ENCODE peak calls at places on chromosomes 11 and 22, in five cellular contexts. One of them, this sample, is unnamed.

GRCh38 chr11:128400382-128401203 is 186.8 kb downstream of the ETS1 start:
- DNase-seq in T-helper 2 cell: no peak
- DNase-seq in WERI-Rb-1: no peak
- DNase-seq in Kasumi-1: no peak
- DNase-seq in AML-193: no peak
- DNase-seq in this sample: no peak

GRCh38 chr11:12195773-12196172 is 85.4 kb downstream of the MICAL2 start:
- DNase-seq in T-helper 2 cell: no peak
- DNase-seq in WERI-Rb-1: no peak
- DNase-seq in Kasumi-1: no peak
- DNase-seq in AML-193: no peak
- DNase-seq in this sample: no peak

GRCh38 chr11:67060111-67060522 is 3.5 kb downstream of the RHOD start:
- DNase-seq in T-helper 2 cell: no peak
- DNase-seq in WERI-Rb-1: peak; percentile 57
- DNase-seq in Kasumi-1: no peak
- DNase-seq in AML-193: no peak
- DNase-seq in this sample: no peak

GRCh38 chr22:41052661-41053490 is 39.5 kb upstream of the EP300 start:
- DNase-seq in T-helper 2 cell: no peak
- DNase-seq in WERI-Rb-1: no peak
- DNase-seq in Kasumi-1: no peak
- DNase-seq in AML-193: no peak
- DNase-seq in this sample: no peak

GRCh38 chr11:57213282-57214086 is 23.6 kb downstream of the APLNR start:
- DNase-seq in T-helper 2 cell: no peak
- DNase-seq in WERI-Rb-1: peak; percentile 91
- DNase-seq in Kasumi-1: peak; percentile 70
- DNase-seq in AML-193: no peak
- DNase-seq in this sample: no peak

GRCh38 chr11:11706022-11706421 is 84.2 kb upstream of the GALNT18 start:
- DNase-seq in T-helper 2 cell: no peak
- DNase-seq in WERI-Rb-1: no peak
- DNase-seq in Kasumi-1: no peak
- DNase-seq in AML-193: no peak
- DNase-seq in this sample: no peak

GRCh38 chr11:3782963-3783362 is 14.4 kb downstream of the NUP98 start:
- DNase-seq in T-helper 2 cell: no peak
- DNase-seq in WERI-Rb-1: no peak
- DNase-seq in Kasumi-1: no peak
- DNase-seq in AML-193: no peak
- DNase-seq in this sample: no peak

GRCh38 chr11:134008593-134008992 is 51.8 kb upstream of the IGSF9B start:
- DNase-seq in T-helper 2 cell: no peak
- DNase-seq in WERI-Rb-1: peak; percentile 51
- DNase-seq in Kasumi-1: no peak
- DNase-seq in AML-193: no peak
- DNase-seq in this sample: no peak

GRCh38 chr11:117518455-117518854 is 190.8 kb downstream of the CEP164 start:
- DNase-seq in T-helper 2 cell: no peak
- DNase-seq in WERI-Rb-1: no peak
- DNase-seq in Kasumi-1: no peak
- DNase-seq in AML-193: no peak
- DNase-seq in this sample: no peak

GRCh38 chr22:46557736-46558480 is 20.5 kb upstream of the CELSR1 start:
- DNase-seq in T-helper 2 cell: no peak
- DNase-seq in WERI-Rb-1: no peak
- DNase-seq in Kasumi-1: no peak
- DNase-seq in AML-193: no peak
- DNase-seq in this sample: no peak

GRCh38 chr11:19365743-19366410 is 125.1 kb upstream of the E2F8 start:
- DNase-seq in T-helper 2 cell: no peak
- DNase-seq in WERI-Rb-1: no peak
- DNase-seq in Kasumi-1: no peak
- DNase-seq in AML-193: no peak
- DNase-seq in this sample: no peak

GRCh38 chr11:20002312-20003216 is 157.7 kb downstream of the DBX1 start:
- DNase-seq in T-helper 2 cell: no peak
- DNase-seq in WERI-Rb-1: no peak
- DNase-seq in Kasumi-1: no peak
- DNase-seq in AML-193: no peak
- DNase-seq in this sample: no peak

This sample was measured in activated T-helper 9 cell treated with anti-CD3 and anti-CD28 coated beads, Interleukin-2, amount 50 U/mL, for 16 hours.